ENCODE peak calls at places on chromosomes 4 and X, in seven cellular contexts. One of them, this sample, is unnamed.

GRCh38 chrX:123230798-123231197 is 46.7 kb downstream of the GRIA3 start:
- DNase-seq in upper lobe of left lung: no peak
- DNase-seq in cardiac muscle cell: no peak
- DNase-seq in heart left ventricle: no peak
- DNase-seq in kidney: no peak
- DNase-seq in cardiac fibroblast: no peak
- DNase-seq in heart right ventricle: no peak
- DNase-seq in this sample: no peak

GRCh38 chr4:150130953-150131352 is 52.7 kb downstream of the DCLK2 start:
- DNase-seq in upper lobe of left lung: no peak
- DNase-seq in cardiac muscle cell: no peak
- DNase-seq in heart left ventricle: no peak
- DNase-seq in kidney: no peak
- DNase-seq in cardiac fibroblast: peak; percentile 75
- DNase-seq in heart right ventricle: no peak
- DNase-seq in this sample: no peak

GRCh38 chr4:128649575-128650205 is 159.8 kb upstream of the JADE1 start:
- DNase-seq in upper lobe of left lung: no peak
- DNase-seq in cardiac muscle cell: no peak
- DNase-seq in heart left ventricle: no peak
- DNase-seq in kidney: no peak
- DNase-seq in cardiac fibroblast: peak; percentile 64
- DNase-seq in heart right ventricle: no peak
- DNase-seq in this sample: no peak

GRCh38 chr4:111736516-111736915 is 408.7 kb upstream of the FAM241A start:
- DNase-seq in upper lobe of left lung: no peak
- DNase-seq in cardiac muscle cell: peak; percentile 92
- DNase-seq in heart left ventricle: no peak
- DNase-seq in kidney: no peak
- DNase-seq in cardiac fibroblast: no peak
- DNase-seq in heart right ventricle: no peak
- DNase-seq in this sample: no peak

GRCh38 chr4:172654482-172654881 is 514.1 kb upstream of the GALNT7 start:
- DNase-seq in upper lobe of left lung: no peak
- DNase-seq in cardiac muscle cell: no peak
- DNase-seq in heart left ventricle: no peak
- DNase-seq in kidney: no peak
- DNase-seq in cardiac fibroblast: no peak
- DNase-seq in heart right ventricle: no peak
- DNase-seq in this sample: no peak

GRCh38 chrX:13190051-13190450 is 129.8 kb downstream of the ATXN3L start:
- DNase-seq in upper lobe of left lung: no peak
- DNase-seq in cardiac muscle cell: no peak
- DNase-seq in heart left ventricle: no peak
- DNase-seq in kidney: no peak
- DNase-seq in cardiac fibroblast: no peak
- DNase-seq in heart right ventricle: no peak
- DNase-seq in this sample: no peak

GRCh38 chr4:86543560-86544312 is 50.4 kb upstream of the PTPN13 start:
- DNase-seq in upper lobe of left lung: no peak
- DNase-seq in cardiac muscle cell: no peak
- DNase-seq in heart left ventricle: no peak
- DNase-seq in kidney: no peak
- DNase-seq in cardiac fibroblast: peak; percentile 13
- DNase-seq in heart right ventricle: no peak
- DNase-seq in this sample: no peak

GRCh38 chr4:172147702-172148101 is 334.5 kb downstream of the GALNTL6 start:
- DNase-seq in upper lobe of left lung: no peak
- DNase-seq in cardiac muscle cell: no peak
- DNase-seq in heart left ventricle: no peak
- DNase-seq in kidney: no peak
- DNase-seq in cardiac fibroblast: no peak
- DNase-seq in heart right ventricle: no peak
- DNase-seq in this sample: no peak

GRCh38 chr4:14428125-14428524 is 574.2 kb upstream of the CPEB2 start:
- DNase-seq in upper lobe of left lung: no peak
- DNase-seq in cardiac muscle cell: no peak
- DNase-seq in heart left ventricle: no peak
- DNase-seq in kidney: no peak
- DNase-seq in cardiac fibroblast: peak; percentile 36
- DNase-seq in heart right ventricle: no peak
- DNase-seq in this sample: no peak

GRCh38 chrX:30713061-30713525 is 59.9 kb downstream of the GK start:
- DNase-seq in upper lobe of left lung: no peak
- DNase-seq in cardiac muscle cell: peak; percentile 75
- DNase-seq in heart left ventricle: peak; percentile 31
- DNase-seq in kidney: no peak
- DNase-seq in cardiac fibroblast: peak; percentile 72
- DNase-seq in heart right ventricle: no peak
- DNase-seq in this sample: no peak
- TF ChIP-seq CTCF in upper lobe of left lung: no peak
- TF ChIP-seq CTCF in cardiac muscle cell: peak; percentile 72
- TF ChIP-seq CTCF in heart left ventricle: peak; percentile 43
- TF ChIP-seq CTCF in kidney: peak; percentile 50
- TF ChIP-seq CTCF in cardiac fibroblast: peak; percentile 75
- TF ChIP-seq CTCF in heart right ventricle: no peak
- TF ChIP-seq CTCF in this sample: peak; percentile 81

DNA sequence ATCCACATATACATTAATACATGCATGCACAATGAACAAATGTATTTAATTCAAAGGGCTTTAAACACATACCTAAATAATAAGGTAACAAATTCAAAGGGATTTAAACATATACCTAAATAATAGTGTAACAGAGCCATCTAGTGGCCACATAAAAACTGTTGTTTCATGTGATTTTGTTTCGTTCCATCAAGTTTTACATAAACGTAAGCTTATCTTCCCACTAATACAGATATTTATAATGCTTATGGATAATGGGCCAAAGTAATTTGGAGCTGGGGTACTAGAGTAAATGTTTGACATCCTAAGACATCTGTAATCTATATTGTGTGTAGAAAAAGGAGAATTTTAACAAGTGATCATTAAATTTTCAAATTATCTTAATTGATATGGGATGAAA is 82.3 kb downstream of the PRSS12 start:
- DNase-seq in upper lobe of left lung: no peak
- DNase-seq in cardiac muscle cell: peak; percentile 62
- DNase-seq in heart left ventricle: no peak
- DNase-seq in kidney: no peak
- DNase-seq in cardiac fibroblast: peak; percentile 74
- DNase-seq in heart right ventricle: no peak
- DNase-seq in this sample: no peak
- TF ChIP-seq CTCF in upper lobe of left lung: no peak
- TF ChIP-seq CTCF in cardiac muscle cell: peak; percentile 49
- TF ChIP-seq CTCF in heart left ventricle: peak; percentile 50
- TF ChIP-seq CTCF in kidney: peak; percentile 53
- TF ChIP-seq CTCF in cardiac fibroblast: peak; percentile 32
- TF ChIP-seq CTCF in heart right ventricle: no peak
- TF ChIP-seq CTCF in this sample: peak; percentile 84

DNA sequence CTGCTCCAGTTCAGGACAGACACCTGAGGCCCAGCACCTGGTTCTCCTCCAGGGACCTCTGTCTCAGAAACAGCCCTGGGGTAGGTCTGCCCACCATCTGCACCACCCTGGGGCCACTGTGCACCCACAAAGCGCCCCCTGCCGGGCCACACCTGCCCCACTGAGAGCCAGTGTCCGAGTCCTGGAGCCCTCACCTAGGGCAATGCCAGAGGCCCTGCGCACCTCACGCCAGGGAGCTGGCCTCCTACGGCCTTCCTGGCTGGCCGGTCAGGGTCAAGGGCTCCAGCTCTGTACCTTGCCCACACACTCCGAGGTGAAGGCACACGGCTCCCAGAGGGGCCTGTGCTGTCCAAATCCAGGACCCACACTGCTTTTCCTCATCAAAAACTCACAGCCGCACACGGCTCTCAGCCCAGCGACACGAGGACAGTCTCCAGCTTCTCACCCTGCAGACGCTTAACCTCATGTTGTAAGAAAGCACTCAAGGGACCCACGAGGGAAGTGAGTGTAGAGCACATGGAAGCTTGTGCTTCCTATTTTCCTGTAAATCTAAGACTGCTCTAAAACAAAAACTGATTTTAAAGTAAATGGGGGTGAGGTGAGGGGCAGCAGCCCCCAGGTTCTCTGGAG is 5.4 kb downstream of the CTBP1 start:
- DNase-seq in upper lobe of left lung: peak; percentile 79
- DNase-seq in cardiac muscle cell: no peak
- DNase-seq in heart left ventricle: no peak
- DNase-seq in kidney: no peak
- DNase-seq in cardiac fibroblast: peak; percentile 18
- DNase-seq in heart right ventricle: peak; percentile 11
- DNase-seq in this sample: no peak
- TF ChIP-seq CTCF in upper lobe of left lung: no peak
- TF ChIP-seq CTCF in cardiac muscle cell: no peak
- TF ChIP-seq CTCF in heart left ventricle: no peak
- TF ChIP-seq CTCF in kidney: no peak
- TF ChIP-seq CTCF in cardiac fibroblast: peak; percentile 10
- TF ChIP-seq CTCF in heart right ventricle: no peak
- TF ChIP-seq CTCF in this sample: no peak

GRCh38 chrX:140916891-140917290 is 85.5 kb upstream of the SPANXB1 start:
- DNase-seq in upper lobe of left lung: no peak
- DNase-seq in cardiac muscle cell: no peak
- DNase-seq in heart left ventricle: no peak
- DNase-seq in kidney: no peak
- DNase-seq in cardiac fibroblast: no peak
- DNase-seq in heart right ventricle: no peak
- DNase-seq in this sample: no peak

GRCh38 chrX:140913802-140914501 is 88.4 kb upstream of the SPANXB1 start:
- DNase-seq in upper lobe of left lung: no peak
- DNase-seq in cardiac muscle cell: no peak
- DNase-seq in heart left ventricle: no peak
- DNase-seq in kidney: no peak
- DNase-seq in cardiac fibroblast: no peak
- DNase-seq in heart right ventricle: no peak
- DNase-seq in this sample: no peak

GRCh38 chrX:140923118-140923517 is 79.3 kb upstream of the SPANXB1 start:
- DNase-seq in upper lobe of left lung: no peak
- DNase-seq in cardiac muscle cell: no peak
- DNase-seq in heart left ventricle: no peak
- DNase-seq in kidney: no peak
- DNase-seq in cardiac fibroblast: no peak
- DNase-seq in heart right ventricle: no peak
- DNase-seq in this sample: no peak

GRCh38 chrX:140917354-140918115 is 84.9 kb upstream of the SPANXB1 start:
- DNase-seq in upper lobe of left lung: no peak
- DNase-seq in cardiac muscle cell: no peak
- DNase-seq in heart left ventricle: no peak
- DNase-seq in kidney: no peak
- DNase-seq in cardiac fibroblast: no peak
- DNase-seq in heart right ventricle: no peak
- DNase-seq in this sample: no peak

GRCh38 chrX:140918398-140919043 is 83.9 kb upstream of the SPANXB1 start:
- DNase-seq in upper lobe of left lung: no peak
- DNase-seq in cardiac muscle cell: peak; percentile 55
- DNase-seq in heart left ventricle: no peak
- DNase-seq in kidney: no peak
- DNase-seq in cardiac fibroblast: peak; percentile 81
- DNase-seq in heart right ventricle: no peak
- DNase-seq in this sample: no peak
- TF ChIP-seq CTCF in upper lobe of left lung: peak; percentile 14
- TF ChIP-seq CTCF in cardiac muscle cell: peak; percentile 57
- TF ChIP-seq CTCF in heart left ventricle: peak; percentile 26
- TF ChIP-seq CTCF in kidney: peak; percentile 56
- TF ChIP-seq CTCF in cardiac fibroblast: peak; percentile 51
- TF ChIP-seq CTCF in heart right ventricle: no peak
- TF ChIP-seq CTCF in this sample: peak; percentile 80